ENCODE peak calls at places on chromosomes 2 and 18, in eight cellular contexts. One of them, this sample, is unnamed.

GRCh38 chr18:8800041-8800441 is 94.7 kb downstream of the MTCL1 start:
- DNase-seq in fibroblast of the conjunctiva: no peak
- DNase-seq in CD4-positive, alpha-beta T cell: no peak
- DNase-seq in breast epithelium: no peak
- DNase-seq in adipocyte: no peak
- DNase-seq in endothelial cell: no peak
- DNase-seq in aorta: peak; percentile 60
- DNase-seq in NCI-H1694: peak; percentile 70
- DNase-seq in this sample: peak; percentile 66

GRCh38 chr2:171728989-171729951 is 42.0 kb downstream of the DYNC1I2 start:
- DNase-seq in fibroblast of the conjunctiva: no peak
- DNase-seq in CD4-positive, alpha-beta T cell: no peak
- DNase-seq in breast epithelium: no peak
- DNase-seq in adipocyte: no peak
- DNase-seq in endothelial cell: no peak
- DNase-seq in aorta: no peak
- DNase-seq in NCI-H1694: no peak
- DNase-seq in this sample: no peak

GRCh38 chr2:19722486-19723420 is 179.0 kb downstream of the TTC32 start:
- DNase-seq in fibroblast of the conjunctiva: peak; percentile 16
- DNase-seq in CD4-positive, alpha-beta T cell: no peak
- DNase-seq in breast epithelium: no peak
- DNase-seq in adipocyte: peak; percentile 50
- DNase-seq in endothelial cell: no peak
- DNase-seq in aorta: no peak
- DNase-seq in NCI-H1694: no peak
- DNase-seq in this sample: no peak

GRCh38 chr2:142920579-142920978 is 43.1 kb downstream of the KYNU start:
- DNase-seq in fibroblast of the conjunctiva: no peak
- DNase-seq in CD4-positive, alpha-beta T cell: no peak
- DNase-seq in breast epithelium: no peak
- DNase-seq in adipocyte: no peak
- DNase-seq in endothelial cell: no peak
- DNase-seq in aorta: no peak
- DNase-seq in NCI-H1694: no peak
- DNase-seq in this sample: no peak

GRCh38 chr2:236210536-236210935 is 42.4 kb upstream of the GBX2 start:
- DNase-seq in fibroblast of the conjunctiva: no peak
- DNase-seq in CD4-positive, alpha-beta T cell: no peak
- DNase-seq in breast epithelium: no peak
- DNase-seq in adipocyte: no peak
- DNase-seq in endothelial cell: no peak
- DNase-seq in aorta: no peak
- DNase-seq in NCI-H1694: no peak
- DNase-seq in this sample: no peak

GRCh38 chr2:219272351-219272750 is 6.8 kb upstream of the DNAJB2 start:
- DNase-seq in fibroblast of the conjunctiva: no peak
- DNase-seq in CD4-positive, alpha-beta T cell: no peak
- DNase-seq in breast epithelium: no peak
- DNase-seq in adipocyte: no peak
- DNase-seq in endothelial cell: no peak
- DNase-seq in aorta: peak; percentile 0
- DNase-seq in NCI-H1694: no peak
- DNase-seq in this sample: no peak

GRCh38 chr2:46114981-46115380 is 182.2 kb upstream of the EPAS1 start:
- DNase-seq in fibroblast of the conjunctiva: no peak
- DNase-seq in CD4-positive, alpha-beta T cell: no peak
- DNase-seq in breast epithelium: no peak
- DNase-seq in adipocyte: no peak
- DNase-seq in endothelial cell: no peak
- DNase-seq in aorta: no peak
- DNase-seq in NCI-H1694: no peak
- DNase-seq in this sample: no peak

GRCh38 chr2:197090713-197091367 is 164.3 kb upstream of the PGAP1 start:
- DNase-seq in fibroblast of the conjunctiva: no peak
- DNase-seq in CD4-positive, alpha-beta T cell: no peak
- DNase-seq in breast epithelium: no peak
- DNase-seq in adipocyte: no peak
- DNase-seq in endothelial cell: no peak
- DNase-seq in aorta: no peak
- DNase-seq in NCI-H1694: peak; percentile 90
- DNase-seq in this sample: no peak

GRCh38 chr2:101147971-101148370 is 3.2 kb downstream of the TBC1D8 start:
- DNase-seq in fibroblast of the conjunctiva: no peak
- DNase-seq in CD4-positive, alpha-beta T cell: no peak
- DNase-seq in breast epithelium: no peak
- DNase-seq in adipocyte: no peak
- DNase-seq in endothelial cell: no peak
- DNase-seq in aorta: no peak
- DNase-seq in NCI-H1694: no peak
- DNase-seq in this sample: no peak

GRCh38 chr2:85589982-85590791 is 5.4 kb upstream of the RNF181 start:
- DNase-seq in fibroblast of the conjunctiva: no peak
- DNase-seq in CD4-positive, alpha-beta T cell: no peak
- DNase-seq in breast epithelium: no peak
- DNase-seq in adipocyte: peak; percentile 77
- DNase-seq in endothelial cell: peak; percentile 35
- DNase-seq in aorta: peak; percentile 75
- DNase-seq in NCI-H1694: no peak
- DNase-seq in this sample: peak; percentile 90

GRCh38 chr2:107338059-107338458 is 452.1 kb upstream of the ST6GAL2 start:
- DNase-seq in fibroblast of the conjunctiva: no peak
- DNase-seq in CD4-positive, alpha-beta T cell: no peak
- DNase-seq in breast epithelium: no peak
- DNase-seq in adipocyte: no peak
- DNase-seq in endothelial cell: no peak
- DNase-seq in aorta: no peak
- DNase-seq in NCI-H1694: no peak
- DNase-seq in this sample: no peak

GRCh38 chr2:197969391-197969893 is 165.0 kb downstream of the PLCL1 start:
- DNase-seq in fibroblast of the conjunctiva: peak; percentile 21
- DNase-seq in CD4-positive, alpha-beta T cell: no peak
- DNase-seq in breast epithelium: no peak
- DNase-seq in adipocyte: peak; percentile 41
- DNase-seq in endothelial cell: no peak
- DNase-seq in aorta: no peak
- DNase-seq in NCI-H1694: no peak
- DNase-seq in this sample: peak; percentile 36

GRCh38 chr2:54767921-54768320 is 44.5 kb downstream of the EML6 start:
- DNase-seq in fibroblast of the conjunctiva: peak; percentile 32
- DNase-seq in CD4-positive, alpha-beta T cell: no peak
- DNase-seq in breast epithelium: no peak
- DNase-seq in adipocyte: peak; percentile 57
- DNase-seq in endothelial cell: no peak
- DNase-seq in aorta: no peak
- DNase-seq in NCI-H1694: no peak
- DNase-seq in this sample: no peak